ENCODE peak calls at places on chromosomes 13 and 19, in seven cellular contexts. W, Z, N, T, M, K and D are unnamed samples.

GRCh38 chr19:22545751-22546150 is 88.4 kb upstream of the ZNF492 start:
- DNase-seq in Z (no peak), M (no peak), T (no peak), K (no peak), W (peak), N (no peak), D (peak)

GRCh38 chr19:10378124-10378523 is 2.2 kb downstream of the TYK2 start:
- DNase-seq in T (no peak), M (no peak), W (no peak), N (no peak), Z (no peak), K (no peak), D (no peak)

GRCh38 chr13:94710881-94711560 is 1.3 kb downstream of the SOX21 start:
- DNase-seq in K (no peak), N (no peak), W (peak), M (no peak), T (peak), Z (no peak), D (no peak)

GRCh38 chr19:17873661-17874422 is 2.1 kb downstream of the SLC5A5 start:
- DNase-seq in M (no peak), T (peak), W (peak), Z (peak), N (peak), K (no peak), D (peak)

GRCh38 chr13:41707192-41707858 is 250.0 kb downstream of the RGCC start:
- DNase-seq in Z (no peak), M (no peak), K (no peak), N (no peak), T (no peak), W (no peak), D (no peak)

GRCh38 chr13:98752942-98753290 is 444 bp upstream of the SLC15A1 start:
- DNase-seq in M (no peak), N (no peak), K (no peak), W (no peak), Z (no peak), T (no peak), D (no peak)

GRCh38 chr13:30679483-30680330 is 55.6 kb upstream of the ALOX5AP start:
- DNase-seq in K (no peak), Z (no peak), T (peak), N (no peak), M (no peak), W (peak), D (peak)

GRCh38 chr13:75368167-75368566 is 113.8 kb downstream of the TBC1D4 start:
- DNase-seq in W (no peak), K (no peak), N (no peak), M (peak), T (no peak), Z (no peak), D (peak)

GRCh38 chr13:43167058-43167457 is 143.7 kb downstream of the DNAJC15 start:
- DNase-seq in N (no peak), Z (no peak), K (no peak), M (no peak), W (no peak), T (no peak), D (no peak)

GRCh38 chr13:65330287-65330686 is 1899.8 kb downstream of the PCDH9 start:
- DNase-seq in Z (no peak), K (no peak), T (no peak), M (no peak), N (no peak), W (no peak), D (no peak)